ENCODE peak calls at places on chromosome X, in five cellular contexts. O is T-helper 2 cell, G is HFF-Myc, R is lower leg skin, S is Calu3. Y is an unnamed sample.

GRCh38 chrX:10769696-10770619 is 149.6 kb upstream of the MID1 start:
- DNase-seq in O (no peak), G (no peak), R (no peak), S (peak; percentile 3), Y (peak; percentile 5)

GRCh38 chrX:104122829-104123228 is 10.5 kb downstream of the ZCCHC18 start:
- DNase-seq in O (no peak), G (no peak), R (no peak), S (no peak), Y (no peak)

GRCh38 chrX:39816871-39817731 is 280.7 kb downstream of the BCOR start:
- DNase-seq in O (no peak), G (no peak), R (no peak), S (no peak), Y (no peak)

GRCh38 chrX:56232221-56233082 is at the start of gene KLF8:
- DNase-seq in O (no peak), G (no peak), R (peak; percentile 53), S (peak; percentile 21), Y (no peak)

GRCh38 chrX:131827935-131828334 is 195.2 kb upstream of the STK26 start:
- DNase-seq in O (no peak), G (no peak), R (no peak), S (peak; percentile 44), Y (peak; percentile 17)

GRCh38 chrX:3244203-3244743 is 102.2 kb downstream of the MXRA5 start:
- DNase-seq in O (no peak), G (no peak), R (no peak), S (no peak), Y (no peak)

GRCh38 chrX:101229155-101229554 is 9.6 kb downstream of the DRP2 start:
- DNase-seq in O (no peak), G (peak; percentile 4), R (no peak), S (no peak), Y (peak; percentile 46)

GRCh38 chrX:39721570-39722279 is 376.0 kb downstream of the BCOR start:
- DNase-seq in O (no peak), G (no peak), R (no peak), S (no peak), Y (peak; percentile 8)

GRCh38 chrX:40009462-40009851 is 88.3 kb downstream of the BCOR start:
- DNase-seq in O (no peak), G (no peak), R (no peak), S (no peak), Y (no peak)

GRCh38 chrX:1103360-1103759 is 109.1 kb downstream of the CRLF2 start:
- DNase-seq in O (no peak), G (no peak), R (no peak), S (no peak), Y (no peak)

GRCh38 chrX:42399632-42400024 is 378.3 kb downstream of the PPP1R2C start:
- DNase-seq in O (no peak), G (no peak), R (no peak), S (no peak), Y (no peak)

GRCh38 chrX:23292979-23293651 is 41.5 kb upstream of the PTCHD1 start:
- DNase-seq in O (no peak), G (no peak), R (no peak), S (no peak), Y (no peak)

GRCh38 chrX:70504772-70505450 is 60.3 kb downstream of the DLG3 start:
- DNase-seq in O (no peak), G (no peak), R (no peak), S (no peak), Y (no peak)

GRCh38 chrX:69503228-69503834 is 795 bp upstream of the NALF2 start:
- DNase-seq in O (no peak), G (peak; percentile 2), R (no peak), S (no peak), Y (no peak)

GRCh38 chrX:12011075-12011474 is 127.2 kb upstream of the FRMPD4 start:
- DNase-seq in O (no peak), G (no peak), R (no peak), S (no peak), Y (peak; percentile 20)

GRCh38 chrX:65871671-65872311 is 168.1 kb downstream of the VSIG4 start:
- DNase-seq in O (no peak), G (no peak), R (no peak), S (peak; percentile 73), Y (no peak)

GRCh38 chrX:38871129-38872029 is 70.1 kb downstream of the MID1IP1 start:
- DNase-seq in O (no peak), G (no peak), R (no peak), S (no peak), Y (no peak)